ENCODE peak calls at places on chromosome 11, in four cellular contexts. One of them, this sample, is unnamed.

GRCh38 chr11:41479179-41479578 is 19.7 kb upstream of the LRRC4C start:
- DNase-seq in GM12891: no peak
- DNase-seq in sigmoid colon: no peak
- DNase-seq in HepG2: no peak
- DNase-seq in this sample: no peak

GRCh38 chr11:114109206-114110090 is 49.9 kb downstream of the ZBTB16 start:
- DNase-seq in HepG2: no peak
- DNase-seq in GM12891: no peak
- DNase-seq in sigmoid colon: peak
- DNase-seq in this sample: no peak

GRCh38 chr11:61274084-61274483 is 21.0 kb downstream of the VWCE start:
- DNase-seq in sigmoid colon: no peak
- DNase-seq in GM12891: no peak
- DNase-seq in HepG2: no peak
- DNase-seq in this sample: no peak

GRCh38 chr11:117851091-117851490 is 25.4 kb downstream of the FXYD6 start:
- DNase-seq in HepG2: no peak
- DNase-seq in GM12891: no peak
- DNase-seq in sigmoid colon: peak
- DNase-seq in this sample: peak

GRCh38 chr11:76685841-76686240 is 15.3 kb upstream of the LRRC32 start:
- DNase-seq in GM12891: no peak
- DNase-seq in HepG2: no peak
- DNase-seq in sigmoid colon: no peak
- DNase-seq in this sample: no peak

GRCh38 chr11:110434952-110435779 is 5.4 kb downstream of the FDX1 start:
- DNase-seq in GM12891: no peak
- DNase-seq in HepG2: peak
- DNase-seq in sigmoid colon: no peak
- DNase-seq in this sample: peak

GRCh38 chr11:8055111-8055835 is 25.7 kb upstream of the TUB start:
- DNase-seq in HepG2: no peak
- DNase-seq in sigmoid colon: peak
- DNase-seq in GM12891: no peak
- DNase-seq in this sample: peak

GRCh38 chr11:28763876-28764275 is 655.7 kb downstream of the METTL15 start:
- DNase-seq in HepG2: no peak
- DNase-seq in GM12891: no peak
- DNase-seq in sigmoid colon: no peak
- DNase-seq in this sample: no peak

GRCh38 chr11:57210731-57211335 is 26.2 kb downstream of the APLNR start:
- DNase-seq in GM12891: no peak
- DNase-seq in HepG2: no peak
- DNase-seq in sigmoid colon: no peak
- DNase-seq in this sample: peak

GRCh38 chr11:115408036-115408911 is 95.9 kb downstream of the CADM1 start:
- DNase-seq in sigmoid colon: no peak
- DNase-seq in GM12891: no peak
- DNase-seq in HepG2: no peak
- DNase-seq in this sample: no peak

GRCh38 chr11:91366816-91367215 is 857.8 kb upstream of the FAT3 start:
- DNase-seq in sigmoid colon: no peak
- DNase-seq in GM12891: no peak
- DNase-seq in HepG2: no peak
- DNase-seq in this sample: no peak

GRCh38 chr11:59097113-59097708 is 9.8 kb upstream of the FAM111B start:
- DNase-seq in GM12891: no peak
- DNase-seq in HepG2: peak
- DNase-seq in sigmoid colon: peak
- DNase-seq in this sample: peak

GRCh38 chr11:112516261-112516660 is 255.6 kb upstream of the PLET1 start:
- DNase-seq in HepG2: no peak
- DNase-seq in sigmoid colon: no peak
- DNase-seq in GM12891: no peak
- DNase-seq in this sample: no peak

GRCh38 chr11:121328213-121328966 is 35.8 kb downstream of the SC5D start:
- DNase-seq in sigmoid colon: no peak
- DNase-seq in GM12891: no peak
- DNase-seq in HepG2: no peak
- DNase-seq in this sample: no peak

GRCh38 chr11:88384678-88385015 is 47.1 kb upstream of the CTSC start:
- DNase-seq in sigmoid colon: no peak
- DNase-seq in GM12891: no peak
- DNase-seq in HepG2: no peak
- DNase-seq in this sample: no peak

GRCh38 chr11:76206327-76207081 is at the start of gene WNT11:
- DNase-seq in sigmoid colon: no peak
- DNase-seq in GM12891: no peak
- DNase-seq in HepG2: no peak
- DNase-seq in this sample: peak

GRCh38 chr11:2898366-2899079 is 12.9 kb upstream of the CDKN1C start:
- DNase-seq in HepG2: peak
- DNase-seq in sigmoid colon: peak
- DNase-seq in GM12891: no peak
- DNase-seq in this sample: no peak

GRCh38 chr11:113376156-113376555 is 11.4 kb upstream of the ANKK1 start:
- DNase-seq in GM12891: no peak
- DNase-seq in sigmoid colon: no peak
- DNase-seq in HepG2: no peak
- DNase-seq in this sample: no peak

GRCh38 chr11:118868659-118869058 is 15.0 kb upstream of the CXCR5 start:
- DNase-seq in GM12891: no peak
- DNase-seq in sigmoid colon: no peak
- DNase-seq in HepG2: no peak
- DNase-seq in this sample: no peak

GRCh38 chr11:942853-943252 is 17.2 kb downstream of the AP2A2 start:
- DNase-seq in HepG2: no peak
- DNase-seq in GM12891: no peak
- DNase-seq in sigmoid colon: no peak
- DNase-seq in this sample: no peak

GRCh38 chr11:78474451-78474850 is 56.8 kb upstream of the GAB2 start:
- DNase-seq in GM12891: no peak
- DNase-seq in sigmoid colon: no peak
- DNase-seq in HepG2: peak
- DNase-seq in this sample: no peak

GRCh38 chr11:3971756-3972404 is 116.4 kb downstream of the STIM1 start:
- DNase-seq in sigmoid colon: no peak
- DNase-seq in HepG2: no peak
- DNase-seq in GM12891: no peak
- DNase-seq in this sample: no peak

GRCh38 chr11:68302256-68303054 is 9.9 kb upstream of the LRP5 start:
- DNase-seq in HepG2: peak
- DNase-seq in sigmoid colon: no peak
- DNase-seq in GM12891: no peak
- DNase-seq in this sample: no peak

GRCh38 chr11:132621976-132622375 is 910.3 kb downstream of the OPCML start:
- DNase-seq in HepG2: no peak
- DNase-seq in GM12891: no peak
- DNase-seq in sigmoid colon: no peak
- DNase-seq in this sample: no peak

GRCh38 chr11:86741489-86742435 is 58.6 kb upstream of the PRSS23 start:
- DNase-seq in HepG2: peak
- DNase-seq in GM12891: no peak
- DNase-seq in sigmoid colon: no peak
- DNase-seq in this sample: no peak

GRCh38 chr11:47980093-47980906 is at the start of gene PTPRJ:
- DNase-seq in GM12891: peak
- DNase-seq in HepG2: no peak
- DNase-seq in sigmoid colon: peak
- DNase-seq in this sample: peak

GRCh38 chr11:125585486-125585885 is 7.2 kb upstream of the STT3A start:
- DNase-seq in GM12891: no peak
- DNase-seq in HepG2: no peak
- DNase-seq in sigmoid colon: no peak
- DNase-seq in this sample: no peak

GRCh38 chr11:61815790-61816735 is 740 bp downstream of the FADS1 start:
- DNase-seq in sigmoid colon: peak
- DNase-seq in HepG2: peak
- DNase-seq in GM12891: peak
- DNase-seq in this sample: peak

GRCh38 chr11:612961-613300 is 2.8 kb downstream of the IRF7 start:
- DNase-seq in sigmoid colon: no peak
- DNase-seq in GM12891: no peak
- DNase-seq in HepG2: no peak
- DNase-seq in this sample: no peak

GRCh38 chr11:128929991-128930390 is 12.7 kb downstream of the TP53AIP1 start:
- DNase-seq in GM12891: no peak
- DNase-seq in sigmoid colon: no peak
- DNase-seq in HepG2: no peak
- DNase-seq in this sample: no peak

GRCh38 chr11:134572741-134573675 is 161.0 kb upstream of the B3GAT1 start:
- DNase-seq in sigmoid colon: peak
- DNase-seq in HepG2: no peak
- DNase-seq in GM12891: no peak
- DNase-seq in this sample: no peak

DNA sequence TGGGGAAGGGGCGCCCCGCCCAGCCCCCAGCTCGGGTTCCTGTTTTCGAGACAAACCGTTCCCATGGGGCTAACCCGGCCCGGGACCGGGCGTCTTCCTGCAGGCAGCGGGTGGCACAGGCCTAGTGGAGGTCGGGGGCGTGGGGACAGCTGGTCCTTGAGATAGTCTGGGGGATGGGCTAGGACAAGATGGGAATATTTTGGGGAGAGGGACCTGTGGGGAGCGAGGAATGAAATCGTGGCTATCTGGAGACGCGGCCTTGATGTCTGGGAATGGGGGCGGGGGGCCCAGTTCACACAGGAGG is 1.2 kb upstream of the RASGRP2 start:
- DNase-seq in GM12891: peak
- DNase-seq in sigmoid colon: peak
- DNase-seq in HepG2: no peak
- DNase-seq in this sample: peak
- TF ChIP-seq POLR2AphosphoS5 in GM12891: no peak
- TF ChIP-seq POLR2AphosphoS5 in sigmoid colon: no peak
- TF ChIP-seq POLR2AphosphoS5 in HepG2: no peak
- TF ChIP-seq POLR2AphosphoS5 in this sample: no peak

DNA sequence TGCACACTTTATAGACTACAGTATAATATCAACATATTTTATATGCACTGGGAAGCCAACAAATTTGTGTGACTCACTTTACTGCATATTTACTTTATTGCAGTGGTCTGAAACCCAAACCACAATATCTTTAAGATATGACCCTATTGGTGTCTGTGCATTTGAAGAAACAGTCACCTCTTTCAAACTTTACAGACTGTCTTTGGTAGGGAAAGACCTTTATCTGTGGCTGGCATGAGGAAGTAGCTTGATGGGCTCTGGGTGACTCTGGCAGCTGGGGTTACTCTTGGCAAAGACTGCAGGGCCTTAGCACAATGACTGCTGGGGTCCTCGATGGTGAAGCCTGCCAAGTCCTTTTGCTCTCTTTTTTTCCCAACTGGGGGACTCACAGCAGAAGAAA is 21.3 kb upstream of the ABTB2 start:
- DNase-seq in GM12891: no peak
- DNase-seq in HepG2: no peak
- DNase-seq in sigmoid colon: no peak
- DNase-seq in this sample: no peak
- TF ChIP-seq POLR2AphosphoS5 in GM12891: no peak
- TF ChIP-seq POLR2AphosphoS5 in HepG2: no peak
- TF ChIP-seq POLR2AphosphoS5 in sigmoid colon: no peak
- TF ChIP-seq POLR2AphosphoS5 in this sample: no peak

GRCh38 chr11:17353228-17354021 is 1.8 kb downstream of the NCR3LG1 start:
- DNase-seq in GM12891: peak
- DNase-seq in sigmoid colon: peak
- DNase-seq in HepG2: peak
- DNase-seq in this sample: peak
- TF ChIP-seq POLR2AphosphoS5 in GM12891: no peak
- TF ChIP-seq POLR2AphosphoS5 in sigmoid colon: no peak
- TF ChIP-seq POLR2AphosphoS5 in HepG2: peak
- TF ChIP-seq POLR2AphosphoS5 in this sample: peak

GRCh38 chr11:65637794-65638317 is at the start of gene SIPA1:
- DNase-seq in HepG2: peak
- DNase-seq in sigmoid colon: peak
- DNase-seq in GM12891: peak
- DNase-seq in this sample: peak

GRCh38 chr11:65642014-65642671 is 4.2 kb downstream of the SIPA1 start:
- DNase-seq in HepG2: no peak
- DNase-seq in GM12891: no peak
- DNase-seq in sigmoid colon: no peak
- DNase-seq in this sample: peak

GRCh38 chr11:65641233-65642013 is 3.5 kb downstream of the SIPA1 start:
- DNase-seq in HepG2: no peak
- DNase-seq in sigmoid colon: no peak
- DNase-seq in GM12891: no peak
- DNase-seq in this sample: no peak

GRCh38 chr11:65640483-65641207 is 2.7 kb downstream of the SIPA1 start:
- DNase-seq in GM12891: no peak
- DNase-seq in HepG2: no peak
- DNase-seq in sigmoid colon: no peak
- DNase-seq in this sample: no peak

DNA sequence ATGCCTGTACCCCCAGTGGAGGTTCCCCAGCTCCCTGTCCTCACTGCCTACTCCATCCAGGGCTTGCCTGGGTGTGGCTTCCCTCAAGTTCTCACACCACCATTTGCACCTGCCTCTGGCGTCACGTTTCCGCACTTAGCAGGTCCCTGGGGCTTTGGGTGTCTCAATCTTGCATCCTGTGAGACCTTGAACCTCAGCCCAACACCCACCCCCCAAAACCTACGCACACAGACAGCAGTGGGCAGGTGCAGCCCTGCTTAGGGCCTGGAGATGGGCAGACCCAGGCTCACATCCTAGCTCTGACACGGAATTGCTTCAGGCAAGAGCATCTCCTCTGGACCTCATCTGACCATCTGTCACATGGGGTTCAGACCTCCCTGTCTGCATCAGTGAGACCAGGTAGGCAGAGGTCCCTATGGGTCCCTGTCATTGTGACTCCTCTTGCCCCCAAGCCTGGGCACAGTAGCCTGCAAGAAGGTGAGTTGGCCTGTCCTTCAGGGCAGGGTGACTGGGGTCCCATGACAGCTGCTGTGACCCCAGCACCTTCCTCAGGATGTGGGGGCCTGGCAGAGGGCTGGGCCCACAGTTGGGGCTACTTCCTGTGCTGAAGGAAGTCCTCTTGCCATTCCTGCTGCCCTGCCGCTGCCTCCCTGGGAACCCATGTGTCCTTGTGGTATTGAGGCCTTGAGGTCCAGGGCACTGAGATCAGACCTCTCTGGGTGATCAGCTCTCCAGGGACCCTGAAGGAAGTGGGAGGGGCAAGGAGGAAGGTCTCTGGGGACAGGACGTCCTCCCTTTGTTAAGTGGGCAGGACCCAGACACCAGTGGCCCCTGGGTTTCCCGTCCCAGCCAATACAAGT is 2.0 kb downstream of the SIPA1 start:
- DNase-seq in sigmoid colon: no peak
- DNase-seq in GM12891: peak
- DNase-seq in HepG2: no peak
- DNase-seq in this sample: no peak
- TF ChIP-seq POLR2AphosphoS5 in sigmoid colon: no peak
- TF ChIP-seq POLR2AphosphoS5 in GM12891: no peak
- TF ChIP-seq POLR2AphosphoS5 in HepG2: no peak
- TF ChIP-seq POLR2AphosphoS5 in this sample: no peak